ENCODE peak calls at places on chromosomes 16 and 17, in six cellular contexts. One of them, this sample, is unnamed.

GRCh38 chr17:66925811-66926500 is 38.6 kb upstream of the CACNG4 start:
- DNase-seq in stimulated activated CD4-positive, alpha-beta T cell treated with anti-CD3 and anti-CD28 coated beads, Interleukin-15, amount 100 ng/mL, for 24 hours: no peak
- DNase-seq in activated CD8-positive, alpha-beta memory T cell treated with anti-CD3 and anti-CD28 coated beads for 24 hours: no peak
- DNase-seq in HFFc6: no peak
- DNase-seq in NCI-H345: peak
- DNase-seq in stimulated activated CD8-positive, alpha-beta memory T cell treated with anti-CD3 and anti-CD28 coated beads, Interleukin-7, amount 100 ng/mL, for 1 hour: no peak
- DNase-seq in this sample: no peak

GRCh38 chr16:84107921-84108320 is 8.8 kb downstream of the MBTPS1 start:
- DNase-seq in stimulated activated CD4-positive, alpha-beta T cell treated with anti-CD3 and anti-CD28 coated beads, Interleukin-15, amount 100 ng/mL, for 24 hours: no peak
- DNase-seq in activated CD8-positive, alpha-beta memory T cell treated with anti-CD3 and anti-CD28 coated beads for 24 hours: no peak
- DNase-seq in HFFc6: no peak
- DNase-seq in NCI-H345: no peak
- DNase-seq in stimulated activated CD8-positive, alpha-beta memory T cell treated with anti-CD3 and anti-CD28 coated beads, Interleukin-7, amount 100 ng/mL, for 1 hour: no peak
- DNase-seq in this sample: no peak

GRCh38 chr17:55768946-55769624 is 18.2 kb downstream of the PCTP start:
- DNase-seq in stimulated activated CD4-positive, alpha-beta T cell treated with anti-CD3 and anti-CD28 coated beads, Interleukin-15, amount 100 ng/mL, for 24 hours: no peak
- DNase-seq in activated CD8-positive, alpha-beta memory T cell treated with anti-CD3 and anti-CD28 coated beads for 24 hours: no peak
- DNase-seq in HFFc6: peak
- DNase-seq in NCI-H345: no peak
- DNase-seq in stimulated activated CD8-positive, alpha-beta memory T cell treated with anti-CD3 and anti-CD28 coated beads, Interleukin-7, amount 100 ng/mL, for 1 hour: no peak
- DNase-seq in this sample: no peak

GRCh38 chr16:52563767-52564611 is 17.0 kb upstream of the TOX3 start:
- DNase-seq in stimulated activated CD4-positive, alpha-beta T cell treated with anti-CD3 and anti-CD28 coated beads, Interleukin-15, amount 100 ng/mL, for 24 hours: no peak
- DNase-seq in activated CD8-positive, alpha-beta memory T cell treated with anti-CD3 and anti-CD28 coated beads for 24 hours: no peak
- DNase-seq in HFFc6: no peak
- DNase-seq in NCI-H345: no peak
- DNase-seq in stimulated activated CD8-positive, alpha-beta memory T cell treated with anti-CD3 and anti-CD28 coated beads, Interleukin-7, amount 100 ng/mL, for 1 hour: no peak
- DNase-seq in this sample: no peak

GRCh38 chr17:42577532-42578281 is at the start of gene PSMC3IP:
- DNase-seq in stimulated activated CD4-positive, alpha-beta T cell treated with anti-CD3 and anti-CD28 coated beads, Interleukin-15, amount 100 ng/mL, for 24 hours: peak
- DNase-seq in activated CD8-positive, alpha-beta memory T cell treated with anti-CD3 and anti-CD28 coated beads for 24 hours: peak
- DNase-seq in HFFc6: peak
- DNase-seq in NCI-H345: peak
- DNase-seq in stimulated activated CD8-positive, alpha-beta memory T cell treated with anti-CD3 and anti-CD28 coated beads, Interleukin-7, amount 100 ng/mL, for 1 hour: peak
- DNase-seq in this sample: peak

GRCh38 chr16:19135896-19136438 is 22.2 kb downstream of the ITPRIPL2 start:
- DNase-seq in stimulated activated CD4-positive, alpha-beta T cell treated with anti-CD3 and anti-CD28 coated beads, Interleukin-15, amount 100 ng/mL, for 24 hours: no peak
- DNase-seq in activated CD8-positive, alpha-beta memory T cell treated with anti-CD3 and anti-CD28 coated beads for 24 hours: no peak
- DNase-seq in HFFc6: no peak
- DNase-seq in NCI-H345: peak
- DNase-seq in stimulated activated CD8-positive, alpha-beta memory T cell treated with anti-CD3 and anti-CD28 coated beads, Interleukin-7, amount 100 ng/mL, for 1 hour: no peak
- DNase-seq in this sample: no peak

GRCh38 chr16:2952679-2953078 is 11.4 kb upstream of the KREMEN2 start:
- DNase-seq in stimulated activated CD4-positive, alpha-beta T cell treated with anti-CD3 and anti-CD28 coated beads, Interleukin-15, amount 100 ng/mL, for 24 hours: no peak
- DNase-seq in activated CD8-positive, alpha-beta memory T cell treated with anti-CD3 and anti-CD28 coated beads for 24 hours: no peak
- DNase-seq in HFFc6: no peak
- DNase-seq in NCI-H345: peak
- DNase-seq in stimulated activated CD8-positive, alpha-beta memory T cell treated with anti-CD3 and anti-CD28 coated beads, Interleukin-7, amount 100 ng/mL, for 1 hour: no peak
- DNase-seq in this sample: peak

GRCh38 chr16:73418746-73419145 is 370.8 kb upstream of the ZFHX3 start:
- DNase-seq in stimulated activated CD4-positive, alpha-beta T cell treated with anti-CD3 and anti-CD28 coated beads, Interleukin-15, amount 100 ng/mL, for 24 hours: no peak
- DNase-seq in activated CD8-positive, alpha-beta memory T cell treated with anti-CD3 and anti-CD28 coated beads for 24 hours: no peak
- DNase-seq in HFFc6: no peak
- DNase-seq in NCI-H345: no peak
- DNase-seq in stimulated activated CD8-positive, alpha-beta memory T cell treated with anti-CD3 and anti-CD28 coated beads, Interleukin-7, amount 100 ng/mL, for 1 hour: no peak
- DNase-seq in this sample: no peak

GRCh38 chr17:15213381-15214087 is 51.6 kb downstream of the PMP22 start:
- DNase-seq in stimulated activated CD4-positive, alpha-beta T cell treated with anti-CD3 and anti-CD28 coated beads, Interleukin-15, amount 100 ng/mL, for 24 hours: no peak
- DNase-seq in activated CD8-positive, alpha-beta memory T cell treated with anti-CD3 and anti-CD28 coated beads for 24 hours: no peak
- DNase-seq in HFFc6: peak
- DNase-seq in NCI-H345: no peak
- DNase-seq in stimulated activated CD8-positive, alpha-beta memory T cell treated with anti-CD3 and anti-CD28 coated beads, Interleukin-7, amount 100 ng/mL, for 1 hour: no peak
- DNase-seq in this sample: peak

GRCh38 chr17:73308017-73308823 is 3.6 kb downstream of the CDC42EP4 start:
- DNase-seq in stimulated activated CD4-positive, alpha-beta T cell treated with anti-CD3 and anti-CD28 coated beads, Interleukin-15, amount 100 ng/mL, for 24 hours: no peak
- DNase-seq in activated CD8-positive, alpha-beta memory T cell treated with anti-CD3 and anti-CD28 coated beads for 24 hours: no peak
- DNase-seq in HFFc6: peak
- DNase-seq in NCI-H345: no peak
- DNase-seq in stimulated activated CD8-positive, alpha-beta memory T cell treated with anti-CD3 and anti-CD28 coated beads, Interleukin-7, amount 100 ng/mL, for 1 hour: no peak
- DNase-seq in this sample: no peak

GRCh38 chr16:50781043-50781442 is 39.2 kb downstream of the CYLD start:
- DNase-seq in stimulated activated CD4-positive, alpha-beta T cell treated with anti-CD3 and anti-CD28 coated beads, Interleukin-15, amount 100 ng/mL, for 24 hours: peak
- DNase-seq in activated CD8-positive, alpha-beta memory T cell treated with anti-CD3 and anti-CD28 coated beads for 24 hours: no peak
- DNase-seq in HFFc6: no peak
- DNase-seq in NCI-H345: no peak
- DNase-seq in stimulated activated CD8-positive, alpha-beta memory T cell treated with anti-CD3 and anti-CD28 coated beads, Interleukin-7, amount 100 ng/mL, for 1 hour: no peak
- DNase-seq in this sample: no peak

GRCh38 chr16:49600976-49601375 is 227.4 kb downstream of the C16orf78 start:
- DNase-seq in stimulated activated CD4-positive, alpha-beta T cell treated with anti-CD3 and anti-CD28 coated beads, Interleukin-15, amount 100 ng/mL, for 24 hours: no peak
- DNase-seq in activated CD8-positive, alpha-beta memory T cell treated with anti-CD3 and anti-CD28 coated beads for 24 hours: no peak
- DNase-seq in HFFc6: no peak
- DNase-seq in NCI-H345: no peak
- DNase-seq in stimulated activated CD8-positive, alpha-beta memory T cell treated with anti-CD3 and anti-CD28 coated beads, Interleukin-7, amount 100 ng/mL, for 1 hour: no peak
- DNase-seq in this sample: no peak

GRCh38 chr17:2102931-2103398 is 48.1 kb downstream of the HIC1 start:
- DNase-seq in stimulated activated CD4-positive, alpha-beta T cell treated with anti-CD3 and anti-CD28 coated beads, Interleukin-15, amount 100 ng/mL, for 24 hours: no peak
- DNase-seq in activated CD8-positive, alpha-beta memory T cell treated with anti-CD3 and anti-CD28 coated beads for 24 hours: no peak
- DNase-seq in HFFc6: peak
- DNase-seq in NCI-H345: no peak
- DNase-seq in stimulated activated CD8-positive, alpha-beta memory T cell treated with anti-CD3 and anti-CD28 coated beads, Interleukin-7, amount 100 ng/mL, for 1 hour: no peak
- DNase-seq in this sample: no peak

GRCh38 chr16:3963203-3963602 is 82.7 kb upstream of the CREBBP start:
- DNase-seq in stimulated activated CD4-positive, alpha-beta T cell treated with anti-CD3 and anti-CD28 coated beads, Interleukin-15, amount 100 ng/mL, for 24 hours: peak
- DNase-seq in activated CD8-positive, alpha-beta memory T cell treated with anti-CD3 and anti-CD28 coated beads for 24 hours: peak
- DNase-seq in HFFc6: no peak
- DNase-seq in NCI-H345: no peak
- DNase-seq in stimulated activated CD8-positive, alpha-beta memory T cell treated with anti-CD3 and anti-CD28 coated beads, Interleukin-7, amount 100 ng/mL, for 1 hour: no peak
- DNase-seq in this sample: no peak

GRCh38 chr17:49913226-49914095 is 55.5 kb upstream of the DLX4 start:
- DNase-seq in stimulated activated CD4-positive, alpha-beta T cell treated with anti-CD3 and anti-CD28 coated beads, Interleukin-15, amount 100 ng/mL, for 24 hours: no peak
- DNase-seq in activated CD8-positive, alpha-beta memory T cell treated with anti-CD3 and anti-CD28 coated beads for 24 hours: no peak
- DNase-seq in HFFc6: peak
- DNase-seq in NCI-H345: no peak
- DNase-seq in stimulated activated CD8-positive, alpha-beta memory T cell treated with anti-CD3 and anti-CD28 coated beads, Interleukin-7, amount 100 ng/mL, for 1 hour: no peak
- DNase-seq in this sample: no peak

GRCh38 chr17:59776577-59776976 is 69.1 kb downstream of the VMP1 start:
- DNase-seq in stimulated activated CD4-positive, alpha-beta T cell treated with anti-CD3 and anti-CD28 coated beads, Interleukin-15, amount 100 ng/mL, for 24 hours: no peak
- DNase-seq in activated CD8-positive, alpha-beta memory T cell treated with anti-CD3 and anti-CD28 coated beads for 24 hours: no peak
- DNase-seq in HFFc6: no peak
- DNase-seq in NCI-H345: no peak
- DNase-seq in stimulated activated CD8-positive, alpha-beta memory T cell treated with anti-CD3 and anti-CD28 coated beads, Interleukin-7, amount 100 ng/mL, for 1 hour: no peak
- DNase-seq in this sample: no peak

GRCh38 chr16:56102159-56102798 is 89.0 kb upstream of the GNAO1 start:
- DNase-seq in stimulated activated CD4-positive, alpha-beta T cell treated with anti-CD3 and anti-CD28 coated beads, Interleukin-15, amount 100 ng/mL, for 24 hours: no peak
- DNase-seq in activated CD8-positive, alpha-beta memory T cell treated with anti-CD3 and anti-CD28 coated beads for 24 hours: no peak
- DNase-seq in HFFc6: no peak
- DNase-seq in NCI-H345: peak
- DNase-seq in stimulated activated CD8-positive, alpha-beta memory T cell treated with anti-CD3 and anti-CD28 coated beads, Interleukin-7, amount 100 ng/mL, for 1 hour: no peak
- DNase-seq in this sample: peak

GRCh38 chr17:55527520-55528118 is 16.4 kb upstream of the SMIM36 start:
- DNase-seq in stimulated activated CD4-positive, alpha-beta T cell treated with anti-CD3 and anti-CD28 coated beads, Interleukin-15, amount 100 ng/mL, for 24 hours: peak
- DNase-seq in activated CD8-positive, alpha-beta memory T cell treated with anti-CD3 and anti-CD28 coated beads for 24 hours: no peak
- DNase-seq in HFFc6: peak
- DNase-seq in NCI-H345: peak
- DNase-seq in stimulated activated CD8-positive, alpha-beta memory T cell treated with anti-CD3 and anti-CD28 coated beads, Interleukin-7, amount 100 ng/mL, for 1 hour: no peak
- DNase-seq in this sample: no peak

GRCh38 chr16:28260193-28260592 is 32.1 kb upstream of the SBK1 start:
- DNase-seq in stimulated activated CD4-positive, alpha-beta T cell treated with anti-CD3 and anti-CD28 coated beads, Interleukin-15, amount 100 ng/mL, for 24 hours: no peak
- DNase-seq in activated CD8-positive, alpha-beta memory T cell treated with anti-CD3 and anti-CD28 coated beads for 24 hours: no peak
- DNase-seq in HFFc6: no peak
- DNase-seq in NCI-H345: no peak
- DNase-seq in stimulated activated CD8-positive, alpha-beta memory T cell treated with anti-CD3 and anti-CD28 coated beads, Interleukin-7, amount 100 ng/mL, for 1 hour: no peak
- DNase-seq in this sample: no peak

GRCh38 chr17:68061512-68062313 is 26.2 kb downstream of the KPNA2 start:
- DNase-seq in stimulated activated CD4-positive, alpha-beta T cell treated with anti-CD3 and anti-CD28 coated beads, Interleukin-15, amount 100 ng/mL, for 24 hours: no peak
- DNase-seq in activated CD8-positive, alpha-beta memory T cell treated with anti-CD3 and anti-CD28 coated beads for 24 hours: no peak
- DNase-seq in HFFc6: peak
- DNase-seq in NCI-H345: no peak
- DNase-seq in stimulated activated CD8-positive, alpha-beta memory T cell treated with anti-CD3 and anti-CD28 coated beads, Interleukin-7, amount 100 ng/mL, for 1 hour: no peak
- DNase-seq in this sample: no peak

This sample was measured in NCI-H1436.